ENCODE peak calls at places on chromosome 19, in ten cellular contexts. One of them, this sample, is unnamed.

GRCh38 chr19:21694171-21694906 is 73.0 kb downstream of the ZNF100 start:
- DNase-seq in progenitor cell of endocrine pancreas: no peak
- DNase-seq in MV-4-11: no peak
- DNase-seq in NCI-H510A: no peak
- DNase-seq in tibial artery: no peak
- DNase-seq in NCI-H187: no peak
- DNase-seq in fibroblast of pulmonary artery: no peak
- DNase-seq in NCI-H524 treated with DMSO at 0.1 percent for 48 hours: no peak
- DNase-seq in AG04449: no peak
- DNase-seq in GM12865: no peak
- DNase-seq in this sample: no peak

GRCh38 chr19:49638360-49638759 is 1.6 kb downstream of the RRAS start:
- DNase-seq in NCI-H510A: no peak
- DNase-seq in NCI-H524 treated with DMSO at 0.1 percent for 48 hours: no peak
- DNase-seq in NCI-H187: no peak
- DNase-seq in GM12865: no peak
- DNase-seq in tibial artery: no peak
- DNase-seq in AG04449: no peak
- DNase-seq in MV-4-11: no peak
- DNase-seq in progenitor cell of endocrine pancreas: no peak
- DNase-seq in fibroblast of pulmonary artery: peak
- DNase-seq in this sample: no peak

GRCh38 chr19:7628589-7629311 is 595 bp downstream of the XAB2 start:
- DNase-seq in GM12865: no peak
- DNase-seq in NCI-H187: no peak
- DNase-seq in NCI-H524 treated with DMSO at 0.1 percent for 48 hours: no peak
- DNase-seq in progenitor cell of endocrine pancreas: no peak
- DNase-seq in MV-4-11: no peak
- DNase-seq in NCI-H510A: no peak
- DNase-seq in AG04449: no peak
- DNase-seq in tibial artery: no peak
- DNase-seq in fibroblast of pulmonary artery: no peak
- DNase-seq in this sample: no peak

GRCh38 chr19:12838182-12838890 is at the start of gene MAST1:
- DNase-seq in NCI-H524 treated with DMSO at 0.1 percent for 48 hours: no peak
- DNase-seq in NCI-H510A: no peak
- DNase-seq in tibial artery: no peak
- DNase-seq in AG04449: no peak
- DNase-seq in GM12865: peak
- DNase-seq in NCI-H187: no peak
- DNase-seq in fibroblast of pulmonary artery: no peak
- DNase-seq in progenitor cell of endocrine pancreas: peak
- DNase-seq in MV-4-11: peak
- DNase-seq in this sample: no peak

GRCh38 chr19:681029-681626 is 4.9 kb downstream of the FSTL3 start:
- DNase-seq in progenitor cell of endocrine pancreas: no peak
- DNase-seq in GM12865: peak
- DNase-seq in NCI-H524 treated with DMSO at 0.1 percent for 48 hours: no peak
- DNase-seq in NCI-H187: peak
- DNase-seq in MV-4-11: no peak
- DNase-seq in NCI-H510A: no peak
- DNase-seq in AG04449: no peak
- DNase-seq in fibroblast of pulmonary artery: no peak
- DNase-seq in tibial artery: peak
- DNase-seq in this sample: peak

GRCh38 chr19:9673912-9674668 is 810 bp downstream of the ZNF562 start:
- DNase-seq in tibial artery: no peak
- DNase-seq in progenitor cell of endocrine pancreas: no peak
- DNase-seq in AG04449: no peak
- DNase-seq in MV-4-11: peak
- DNase-seq in NCI-H510A: no peak
- DNase-seq in fibroblast of pulmonary artery: peak
- DNase-seq in NCI-H187: no peak
- DNase-seq in NCI-H524 treated with DMSO at 0.1 percent for 48 hours: no peak
- DNase-seq in GM12865: peak
- DNase-seq in this sample: no peak

GRCh38 chr19:12750851-12751250 is 740 bp upstream of the BEST2 start:
- DNase-seq in AG04449: no peak
- DNase-seq in fibroblast of pulmonary artery: no peak
- DNase-seq in NCI-H187: no peak
- DNase-seq in MV-4-11: no peak
- DNase-seq in tibial artery: no peak
- DNase-seq in GM12865: no peak
- DNase-seq in NCI-H524 treated with DMSO at 0.1 percent for 48 hours: no peak
- DNase-seq in progenitor cell of endocrine pancreas: no peak
- DNase-seq in NCI-H510A: no peak
- DNase-seq in this sample: no peak

GRCh38 chr19:35296644-35297514 is 4.9 kb downstream of the MAG start:
- DNase-seq in NCI-H524 treated with DMSO at 0.1 percent for 48 hours: no peak
- DNase-seq in GM12865: no peak
- DNase-seq in MV-4-11: no peak
- DNase-seq in AG04449: no peak
- DNase-seq in fibroblast of pulmonary artery: no peak
- DNase-seq in progenitor cell of endocrine pancreas: no peak
- DNase-seq in tibial artery: no peak
- DNase-seq in NCI-H510A: no peak
- DNase-seq in NCI-H187: no peak
- DNase-seq in this sample: no peak

GRCh38 chr19:42184401-42184861 is 33.0 kb downstream of the DEDD2 start:
- DNase-seq in MV-4-11: peak
- DNase-seq in fibroblast of pulmonary artery: peak
- DNase-seq in NCI-H510A: peak
- DNase-seq in GM12865: peak
- DNase-seq in NCI-H524 treated with DMSO at 0.1 percent for 48 hours: no peak
- DNase-seq in progenitor cell of endocrine pancreas: peak
- DNase-seq in AG04449: peak
- DNase-seq in NCI-H187: peak
- DNase-seq in tibial artery: peak
- DNase-seq in this sample: peak

GRCh38 chr19:18363787-18364186 is 22.2 kb upstream of the GDF15 start:
- DNase-seq in AG04449: no peak
- DNase-seq in NCI-H187: no peak
- DNase-seq in fibroblast of pulmonary artery: no peak
- DNase-seq in GM12865: no peak
- DNase-seq in tibial artery: no peak
- DNase-seq in MV-4-11: no peak
- DNase-seq in NCI-H524 treated with DMSO at 0.1 percent for 48 hours: no peak
- DNase-seq in NCI-H510A: no peak
- DNase-seq in progenitor cell of endocrine pancreas: no peak
- DNase-seq in this sample: no peak

GRCh38 chr19:34502582-34503545 is 21.3 kb downstream of the WTIP start:
- DNase-seq in MV-4-11: peak
- DNase-seq in tibial artery: peak
- DNase-seq in NCI-H510A: no peak
- DNase-seq in NCI-H524 treated with DMSO at 0.1 percent for 48 hours: no peak
- DNase-seq in fibroblast of pulmonary artery: no peak
- DNase-seq in progenitor cell of endocrine pancreas: no peak
- DNase-seq in AG04449: no peak
- DNase-seq in NCI-H187: no peak
- DNase-seq in GM12865: no peak
- DNase-seq in this sample: no peak

GRCh38 chr19:27750697-27751391 is 1462.1 kb downstream of the UQCRFS1 start:
- DNase-seq in NCI-H524 treated with DMSO at 0.1 percent for 48 hours: no peak
- DNase-seq in NCI-H187: no peak
- DNase-seq in NCI-H510A: no peak
- DNase-seq in GM12865: no peak
- DNase-seq in tibial artery: peak
- DNase-seq in fibroblast of pulmonary artery: no peak
- DNase-seq in AG04449: no peak
- DNase-seq in MV-4-11: no peak
- DNase-seq in progenitor cell of endocrine pancreas: no peak
- DNase-seq in this sample: no peak

GRCh38 chr19:18450934-18451836 is 13.3 kb upstream of the ISYNA1 start:
- DNase-seq in NCI-H510A: peak
- DNase-seq in progenitor cell of endocrine pancreas: peak
- DNase-seq in NCI-H187: peak
- DNase-seq in fibroblast of pulmonary artery: peak
- DNase-seq in GM12865: peak
- DNase-seq in AG04449: no peak
- DNase-seq in MV-4-11: peak
- DNase-seq in tibial artery: peak
- DNase-seq in NCI-H524 treated with DMSO at 0.1 percent for 48 hours: no peak
- DNase-seq in this sample: peak

GRCh38 chr19:40466219-40467006 is at the start of gene SPTBN4:
- DNase-seq in fibroblast of pulmonary artery: no peak
- DNase-seq in NCI-H524 treated with DMSO at 0.1 percent for 48 hours: no peak
- DNase-seq in AG04449: no peak
- DNase-seq in NCI-H510A: no peak
- DNase-seq in GM12865: peak
- DNase-seq in MV-4-11: no peak
- DNase-seq in NCI-H187: no peak
- DNase-seq in progenitor cell of endocrine pancreas: no peak
- DNase-seq in tibial artery: peak
- DNase-seq in this sample: no peak

GRCh38 chr19:3547301-3547731 is 8.3 kb downstream of the TEKTIP1 start:
- DNase-seq in progenitor cell of endocrine pancreas: no peak
- DNase-seq in AG04449: no peak
- DNase-seq in NCI-H524 treated with DMSO at 0.1 percent for 48 hours: no peak
- DNase-seq in MV-4-11: peak
- DNase-seq in NCI-H187: no peak
- DNase-seq in fibroblast of pulmonary artery: peak
- DNase-seq in GM12865: peak
- DNase-seq in tibial artery: no peak
- DNase-seq in NCI-H510A: no peak
- DNase-seq in this sample: no peak

GRCh38 chr19:16301999-16302694 is 22.5 kb upstream of the KLF2 start:
- DNase-seq in NCI-H524 treated with DMSO at 0.1 percent for 48 hours: no peak
- DNase-seq in GM12865: peak
- DNase-seq in NCI-H510A: no peak
- DNase-seq in tibial artery: no peak
- DNase-seq in progenitor cell of endocrine pancreas: no peak
- DNase-seq in fibroblast of pulmonary artery: peak
- DNase-seq in AG04449: no peak
- DNase-seq in MV-4-11: no peak
- DNase-seq in NCI-H187: no peak
- DNase-seq in this sample: peak

GRCh38 chr19:6272913-6273600 is 6.7 kb downstream of the MLLT1 start:
- DNase-seq in fibroblast of pulmonary artery: no peak
- DNase-seq in MV-4-11: no peak
- DNase-seq in AG04449: no peak
- DNase-seq in NCI-H187: no peak
- DNase-seq in tibial artery: no peak
- DNase-seq in GM12865: no peak
- DNase-seq in NCI-H524 treated with DMSO at 0.1 percent for 48 hours: no peak
- DNase-seq in progenitor cell of endocrine pancreas: no peak
- DNase-seq in NCI-H510A: no peak
- DNase-seq in this sample: no peak

GRCh38 chr19:29529646-29530548 is 4.1 kb downstream of the VSTM2B start:
- DNase-seq in GM12865: no peak
- DNase-seq in MV-4-11: no peak
- DNase-seq in NCI-H524 treated with DMSO at 0.1 percent for 48 hours: no peak
- DNase-seq in tibial artery: no peak
- DNase-seq in NCI-H187: no peak
- DNase-seq in fibroblast of pulmonary artery: no peak
- DNase-seq in NCI-H510A: no peak
- DNase-seq in progenitor cell of endocrine pancreas: no peak
- DNase-seq in AG04449: no peak
- DNase-seq in this sample: no peak

GRCh38 chr19:37227996-37228395 is 10.0 kb downstream of the ZNF383 start:
- DNase-seq in GM12865: no peak
- DNase-seq in MV-4-11: no peak
- DNase-seq in fibroblast of pulmonary artery: no peak
- DNase-seq in NCI-H524 treated with DMSO at 0.1 percent for 48 hours: no peak
- DNase-seq in NCI-H510A: no peak
- DNase-seq in progenitor cell of endocrine pancreas: peak
- DNase-seq in tibial artery: no peak
- DNase-seq in NCI-H187: no peak
- DNase-seq in AG04449: no peak
- DNase-seq in this sample: no peak

GRCh38 chr19:15396436-15396835 is 16.8 kb upstream of the AKAP8 start:
- DNase-seq in tibial artery: no peak
- DNase-seq in MV-4-11: no peak
- DNase-seq in NCI-H187: no peak
- DNase-seq in NCI-H524 treated with DMSO at 0.1 percent for 48 hours: no peak
- DNase-seq in fibroblast of pulmonary artery: no peak
- DNase-seq in GM12865: no peak
- DNase-seq in AG04449: no peak
- DNase-seq in NCI-H510A: no peak
- DNase-seq in progenitor cell of endocrine pancreas: no peak
- DNase-seq in this sample: no peak

GRCh38 chr19:51108066-51108804 is at the start of gene CTU1:
- DNase-seq in tibial artery: peak
- DNase-seq in GM12865: peak
- DNase-seq in MV-4-11: peak
- DNase-seq in AG04449: peak
- DNase-seq in NCI-H524 treated with DMSO at 0.1 percent for 48 hours: peak
- DNase-seq in NCI-H187: peak
- DNase-seq in progenitor cell of endocrine pancreas: peak
- DNase-seq in NCI-H510A: peak
- DNase-seq in fibroblast of pulmonary artery: peak
- DNase-seq in this sample: peak

GRCh38 chr19:29966594-29967249 is 24.7 kb downstream of the URI1 start:
- DNase-seq in NCI-H187: no peak
- DNase-seq in tibial artery: no peak
- DNase-seq in NCI-H524 treated with DMSO at 0.1 percent for 48 hours: no peak
- DNase-seq in NCI-H510A: no peak
- DNase-seq in progenitor cell of endocrine pancreas: no peak
- DNase-seq in GM12865: peak
- DNase-seq in MV-4-11: peak
- DNase-seq in fibroblast of pulmonary artery: peak
- DNase-seq in AG04449: no peak
- DNase-seq in this sample: no peak

This sample was measured in gastrocnemius medialis.